ENCODE peak calls at places on chromosomes 12 and 14, in five cellular contexts. F, P, V, I and Y are unnamed samples.

GRCh38 chr12:55034218-55034617 is 14.4 kb downstream of the NEUROD4 start:
- DNase-seq in F (no peak), I (no peak), V (no peak), P (no peak), Y (no peak)

GRCh38 chr12:10111451-10111850 is 12.7 kb upstream of the CLEC1A start:
- DNase-seq in P (no peak), I (no peak), F (no peak), V (no peak), Y (no peak)

GRCh38 chr14:91261115-91261514 is 16.6 kb upstream of the GPR68 start:
- DNase-seq in P (no peak), V (no peak), F (peak), I (no peak), Y (peak)

GRCh38 chr12:49553512-49554088 is 14.3 kb downstream of the MCRS1 start:
- DNase-seq in P (no peak), F (peak), I (peak), V (no peak), Y (no peak)

GRCh38 chr12:21434704-21435103 is 2.8 kb upstream of the PYROXD1 start:
- DNase-seq in F (no peak), P (no peak), V (no peak), I (no peak), Y (no peak)

GRCh38 chr14:88189040-88189839 is 133.8 kb downstream of the KCNK10 start:
- DNase-seq in I (peak), P (peak), V (peak), F (peak), Y (peak)

GRCh38 chr14:61752626-61753025 is 9.6 kb upstream of the SNAPC1 start:
- DNase-seq in F (peak), I (peak), P (no peak), V (no peak), Y (no peak)

GRCh38 chr12:27109339-27110023 is 27.1 kb upstream of the C12orf71 start:
- DNase-seq in V (no peak), P (no peak), I (no peak), F (no peak), Y (no peak)

GRCh38 chr14:100334904-100335303 is 11.8 kb downstream of the SLC25A47 start:
- DNase-seq in F (no peak), P (no peak), V (no peak), I (no peak), Y (no peak)

GRCh38 chr14:70871863-70872677 is 35.2 kb upstream of the PCNX1 start:
- DNase-seq in F (peak), V (no peak), I (no peak), P (no peak), Y (no peak)

GRCh38 chr12:97767347-97767746 is 304.7 kb downstream of the RMST start:
- DNase-seq in P (no peak), V (no peak), F (no peak), I (no peak), Y (no peak)

GRCh38 chr14:63432228-63432627 is 110.9 kb downstream of the PPP2R5E start:
- DNase-seq in V (no peak), P (no peak), I (no peak), F (no peak), Y (no peak)

GRCh38 chr12:128463881-128464280 is 196.9 kb downstream of the TMEM132C start:
- DNase-seq in P (no peak), V (no peak), I (peak), F (no peak), Y (no peak)

GRCh38 chr14:90299408-90299807 is 32.3 kb downstream of the NRDE2 start:
- DNase-seq in I (no peak), V (peak), F (no peak), P (no peak), Y (no peak)

GRCh38 chr12:26629864-26630263 is 203.1 kb downstream of the ITPR2 start:
- DNase-seq in V (no peak), F (no peak), I (peak), P (no peak), Y (no peak)

GRCh38 chr12:69385038-69385437 is 25.5 kb downstream of the YEATS4 start:
- DNase-seq in V (no peak), I (no peak), F (no peak), P (no peak), Y (no peak)

GRCh38 chr14:97976861-97977260 is 1179.7 kb downstream of the VRK1 start:
- DNase-seq in P (no peak), F (no peak), I (no peak), V (no peak), Y (no peak)

GRCh38 chr14:68549057-68549421 is 243.8 kb downstream of the ZFP36L1 start:
- DNase-seq in P (no peak), I (no peak), V (no peak), F (no peak), Y (no peak)

GRCh38 chr14:52443506-52443905 is 108.8 kb downstream of the TXNDC16 start:
- DNase-seq in F (no peak), V (no peak), P (no peak), I (no peak), Y (no peak)

GRCh38 chr12:50103767-50104321 is at the start of gene GPD1:
- DNase-seq in F (no peak), V (no peak), P (peak), I (peak), Y (peak)

GRCh38 chr12:106234513-106234912 is 13.3 kb downstream of the CKAP4 start:
- DNase-seq in P (no peak), I (no peak), F (no peak), V (no peak), Y (no peak)

GRCh38 chr12:132429122-132429931 is 60.6 kb upstream of the FBRSL1 start:
- DNase-seq in I (peak), P (peak), F (no peak), V (peak), Y (no peak)

GRCh38 chr14:105888784-105889665 is 362.6 kb downstream of the TMEM121 start:
- DNase-seq in V (no peak), I (no peak), F (no peak), P (no peak), Y (no peak)

GRCh38 chr14:77612011-77612620 is 4.3 kb downstream of the SPTLC2 start:
- DNase-seq in I (peak), P (no peak), F (no peak), V (no peak), Y (no peak)

GRCh38 chr12:20212658-20213387 is 155.5 kb upstream of the PDE3A start:
- DNase-seq in F (no peak), I (peak), P (peak), V (no peak), Y (no peak)

GRCh38 chr12:79344855-79345840 is 345.6 kb downstream of the PAWR start:
- DNase-seq in V (peak), P (peak), I (peak), F (peak), Y (peak)

GRCh38 chr14:63890553-63890952 is 37.7 kb downstream of the SYNE2 start:
- DNase-seq in V (no peak), P (peak), F (no peak), I (no peak), Y (no peak)

GRCh38 chr14:90060312-90060964 is 1.4 kb upstream of the KCNK13 start:
- DNase-seq in F (no peak), P (peak), I (peak), V (no peak), Y (peak)

GRCh38 chr14:60724080-60724618 is at the start of gene SIX4:
- DNase-seq in P (peak), F (no peak), I (peak), V (no peak), Y (peak)

GRCh38 chr12:49031573-49032161 is 13.1 kb upstream of the PRKAG1 start:
- DNase-seq in I (no peak), P (no peak), F (no peak), V (no peak), Y (no peak)

GRCh38 chr14:95784137-95784536 is 70.2 kb upstream of the TCL1A start:
- DNase-seq in I (peak), P (no peak), F (peak), V (no peak), Y (peak)

GRCh38 chr12:57106021-57106708 is 5.0 kb downstream of the STAT6 start:
- DNase-seq in P (no peak), V (no peak), I (no peak), F (no peak), Y (no peak)

GRCh38 chr12:24038211-24038997 is 88.9 kb upstream of the SOX5 start:
- DNase-seq in P (no peak), I (peak), V (no peak), F (no peak), Y (no peak)

GRCh38 chr12:91388573-91388972 is 206.0 kb upstream of the DCN start:
- DNase-seq in I (no peak), V (no peak), P (no peak), F (no peak), Y (no peak)

GRCh38 chr14:73244541-73244940 is 7.2 kb downstream of the PAPLN start:
- DNase-seq in I (no peak), P (no peak), V (no peak), F (no peak), Y (no peak)

GRCh38 chr14:34623506-34623905 is 6.4 kb downstream of the SNX6 start:
- DNase-seq in P (no peak), I (no peak), V (no peak), F (no peak), Y (no peak)

GRCh38 chr12:57142121-57142520 is 5.3 kb downstream of the LRP1-AS start:
- DNase-seq in F (no peak), V (no peak), P (no peak), I (no peak), Y (no peak)